ENCODE peak calls at places on chromosomes 3 and 15, in five cellular contexts. One of them, this sample, is unnamed.

GRCh38 chr3:66469220-66469640 is 31.6 kb downstream of the LRIG1 start:
- DNase-seq in AG09309: no peak
- DNase-seq in astrocyte of the spinal cord: no peak
- DNase-seq in right atrium auricular region: no peak
- DNase-seq in adrenal gland: no peak
- DNase-seq in this sample: no peak

GRCh38 chr15:96217983-96218382 is 112.5 kb upstream of the NR2F2 start:
- DNase-seq in right atrium auricular region: no peak
- DNase-seq in adrenal gland: no peak
- DNase-seq in AG09309: no peak
- DNase-seq in astrocyte of the spinal cord: no peak
- DNase-seq in this sample: no peak

GRCh38 chr3:143574933-143575332 is 273.3 kb downstream of the SLC9A9 start:
- DNase-seq in AG09309: no peak
- DNase-seq in adrenal gland: no peak
- DNase-seq in astrocyte of the spinal cord: no peak
- DNase-seq in right atrium auricular region: no peak
- DNase-seq in this sample: no peak

GRCh38 chr3:45923755-45924154 is 19.5 kb upstream of the CXCR6 start:
- DNase-seq in right atrium auricular region: no peak
- DNase-seq in astrocyte of the spinal cord: peak
- DNase-seq in adrenal gland: no peak
- DNase-seq in AG09309: no peak
- DNase-seq in this sample: no peak

GRCh38 chr3:50090985-50091384 is 2.3 kb downstream of the RBM5 start:
- DNase-seq in right atrium auricular region: no peak
- DNase-seq in adrenal gland: no peak
- DNase-seq in astrocyte of the spinal cord: no peak
- DNase-seq in AG09309: no peak
- DNase-seq in this sample: no peak

GRCh38 chr3:131174752-131175151 is 148.1 kb downstream of the NEK11 start:
- DNase-seq in adrenal gland: no peak
- DNase-seq in right atrium auricular region: no peak
- DNase-seq in AG09309: no peak
- DNase-seq in astrocyte of the spinal cord: peak
- DNase-seq in this sample: no peak

GRCh38 chr3:42063886-42064285 is 27.3 kb upstream of the TRAK1 start:
- DNase-seq in adrenal gland: no peak
- DNase-seq in right atrium auricular region: no peak
- DNase-seq in astrocyte of the spinal cord: peak
- DNase-seq in AG09309: peak
- DNase-seq in this sample: no peak

GRCh38 chr15:57375827-57376694 is at the start of gene CGNL1:
- DNase-seq in right atrium auricular region: no peak
- DNase-seq in AG09309: no peak
- DNase-seq in astrocyte of the spinal cord: no peak
- DNase-seq in adrenal gland: no peak
- DNase-seq in this sample: peak

GRCh38 chr3:45688194-45688881 is 858 bp upstream of the SACM1L start:
- DNase-seq in astrocyte of the spinal cord: no peak
- DNase-seq in right atrium auricular region: no peak
- DNase-seq in adrenal gland: peak
- DNase-seq in AG09309: no peak
- DNase-seq in this sample: no peak

GRCh38 chr3:195250473-195251251 is 20.3 kb downstream of the XXYLT1 start:
- DNase-seq in adrenal gland: peak
- DNase-seq in AG09309: no peak
- DNase-seq in right atrium auricular region: peak
- DNase-seq in astrocyte of the spinal cord: peak
- DNase-seq in this sample: no peak

GRCh38 chr3:108124337-108125150 is 33.7 kb upstream of the CD47 start:
- DNase-seq in astrocyte of the spinal cord: no peak
- DNase-seq in adrenal gland: no peak
- DNase-seq in right atrium auricular region: no peak
- DNase-seq in AG09309: no peak
- DNase-seq in this sample: no peak

GRCh38 chr3:45187597-45188210 is 38.4 kb downstream of the TMEM158 start:
- DNase-seq in astrocyte of the spinal cord: no peak
- DNase-seq in AG09309: no peak
- DNase-seq in adrenal gland: no peak
- DNase-seq in right atrium auricular region: no peak
- DNase-seq in this sample: no peak

GRCh38 chr3:149224736-149225594 is 3.3 kb upstream of the CP start:
- DNase-seq in adrenal gland: peak
- DNase-seq in astrocyte of the spinal cord: peak
- DNase-seq in right atrium auricular region: no peak
- DNase-seq in AG09309: peak
- DNase-seq in this sample: no peak

GRCh38 chr3:46845860-46846623 is 17.2 kb downstream of the MYL3 start:
- DNase-seq in right atrium auricular region: peak
- DNase-seq in adrenal gland: peak
- DNase-seq in AG09309: no peak
- DNase-seq in astrocyte of the spinal cord: peak
- DNase-seq in this sample: peak

GRCh38 chr3:165196577-165197561 is 685 bp upstream of the SLITRK3 start:
- DNase-seq in AG09309: no peak
- DNase-seq in adrenal gland: no peak
- DNase-seq in right atrium auricular region: no peak
- DNase-seq in astrocyte of the spinal cord: no peak
- DNase-seq in this sample: peak

GRCh38 chr3:193030276-193030675 is 112.6 kb upstream of the MB21D2 start:
- DNase-seq in AG09309: no peak
- DNase-seq in astrocyte of the spinal cord: peak
- DNase-seq in right atrium auricular region: no peak
- DNase-seq in adrenal gland: no peak
- DNase-seq in this sample: no peak

GRCh38 chr3:41329881-41330280 is 130.6 kb downstream of the CTNNB1 start:
- DNase-seq in right atrium auricular region: no peak
- DNase-seq in AG09309: no peak
- DNase-seq in astrocyte of the spinal cord: no peak
- DNase-seq in adrenal gland: no peak
- DNase-seq in this sample: no peak

GRCh38 chr3:86830566-86830965 is 160.4 kb downstream of the VGLL3 start:
- DNase-seq in astrocyte of the spinal cord: peak
- DNase-seq in adrenal gland: no peak
- DNase-seq in right atrium auricular region: no peak
- DNase-seq in AG09309: peak
- DNase-seq in this sample: no peak

GRCh38 chr3:59425371-59425770 is 375.5 kb upstream of the CFAP20DC start:
- DNase-seq in AG09309: peak
- DNase-seq in astrocyte of the spinal cord: peak
- DNase-seq in adrenal gland: no peak
- DNase-seq in right atrium auricular region: no peak
- DNase-seq in this sample: no peak

DNA sequence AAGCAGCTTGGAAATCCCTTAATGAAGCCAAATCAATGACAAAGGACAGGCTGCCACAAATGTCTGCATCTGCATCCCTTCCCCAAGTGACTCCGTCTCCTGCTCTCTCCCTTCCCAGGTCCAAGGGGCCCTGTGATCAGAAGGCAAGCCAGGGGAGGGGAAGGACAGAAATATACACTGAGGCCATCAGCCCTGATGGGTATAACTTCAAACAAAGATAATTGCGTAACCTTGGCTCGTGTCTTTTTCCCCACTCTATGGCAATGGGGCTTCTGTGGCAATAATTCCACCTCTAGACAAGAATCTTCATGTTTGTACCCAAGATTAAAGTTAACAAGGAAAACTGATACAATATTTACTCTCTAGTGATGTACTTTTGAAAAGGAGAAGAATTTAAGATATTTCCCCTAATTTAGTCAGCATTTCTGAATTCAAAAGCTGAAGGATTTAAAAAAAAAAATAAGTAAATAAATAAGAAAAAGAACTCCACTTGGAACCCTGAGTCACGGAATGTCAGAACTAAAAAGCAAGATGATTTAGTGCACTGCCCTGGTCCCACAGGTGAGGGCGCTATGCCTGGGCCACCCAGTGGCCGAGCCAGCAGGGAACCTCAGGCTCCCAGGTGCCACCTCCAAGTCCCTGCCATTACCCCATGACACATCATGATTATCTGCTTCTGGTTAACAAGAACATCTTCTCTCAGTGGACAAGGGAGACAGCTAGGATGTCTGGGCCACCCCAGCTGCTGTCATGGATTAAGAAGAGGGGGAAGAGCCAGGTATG is 154.5 kb downstream of the STT3B start:
- DNase-seq in right atrium auricular region: no peak
- DNase-seq in astrocyte of the spinal cord: no peak
- DNase-seq in adrenal gland: no peak
- DNase-seq in AG09309: no peak
- DNase-seq in this sample: no peak
- TF ChIP-seq CTCF in right atrium auricular region: no peak
- TF ChIP-seq CTCF in astrocyte of the spinal cord: no peak
- TF ChIP-seq CTCF in adrenal gland: no peak
- TF ChIP-seq CTCF in AG09309: no peak
- TF ChIP-seq CTCF in this sample: no peak

DNA sequence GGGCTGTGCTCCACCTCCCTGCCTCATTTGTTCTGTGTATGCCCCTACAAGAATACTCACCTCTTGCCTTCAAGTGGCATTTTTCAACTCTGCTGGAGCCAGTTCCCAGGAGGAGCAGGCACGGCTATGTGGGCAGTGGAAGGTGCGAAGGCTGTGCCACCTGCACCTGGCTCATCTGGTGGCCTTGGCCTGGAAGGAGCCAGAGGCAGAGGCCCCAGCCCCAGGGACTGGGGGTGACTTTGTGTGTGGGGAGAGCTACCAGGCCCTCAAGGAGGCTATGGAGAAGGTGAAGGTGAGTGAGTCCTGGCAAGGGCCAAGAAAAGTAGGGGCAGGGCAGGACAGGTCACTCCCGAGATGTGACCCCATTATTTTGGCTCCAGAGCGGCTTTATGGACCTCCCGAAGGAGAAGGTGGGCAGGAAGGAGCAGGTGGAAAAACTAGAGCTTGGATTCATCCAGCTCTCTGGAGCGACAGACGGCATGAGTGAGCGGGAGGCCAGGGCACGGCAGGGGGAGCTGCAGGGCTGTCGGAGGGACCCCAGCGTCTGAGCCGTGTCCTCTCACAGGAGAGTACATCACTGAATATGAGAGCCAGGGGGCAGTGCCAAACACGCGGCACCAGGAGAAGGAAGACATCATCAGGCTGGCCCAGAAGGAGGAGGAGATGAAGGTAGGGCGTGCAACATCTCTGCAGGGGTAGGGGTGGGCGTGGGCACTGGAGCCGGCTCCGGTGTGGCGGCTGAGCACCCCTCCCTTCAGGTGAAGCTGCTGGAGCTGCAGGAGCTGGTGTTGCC is 57.3 kb upstream of the UBE2Q2 start:
- DNase-seq in astrocyte of the spinal cord: no peak
- DNase-seq in right atrium auricular region: no peak
- DNase-seq in adrenal gland: peak
- DNase-seq in AG09309: no peak
- DNase-seq in this sample: no peak
- TF ChIP-seq CTCF in astrocyte of the spinal cord: peak
- TF ChIP-seq CTCF in right atrium auricular region: peak
- TF ChIP-seq CTCF in adrenal gland: no peak
- TF ChIP-seq CTCF in AG09309: no peak
- TF ChIP-seq CTCF in this sample: no peak

GRCh38 chr15:87672309-87672897 is 584.1 kb downstream of the NTRK3 start:
- DNase-seq in adrenal gland: peak
- DNase-seq in right atrium auricular region: no peak
- DNase-seq in astrocyte of the spinal cord: peak
- DNase-seq in AG09309: no peak
- DNase-seq in this sample: no peak
- TF ChIP-seq CTCF in adrenal gland: peak
- TF ChIP-seq CTCF in right atrium auricular region: peak
- TF ChIP-seq CTCF in astrocyte of the spinal cord: peak
- TF ChIP-seq CTCF in AG09309: peak
- TF ChIP-seq CTCF in this sample: peak

GRCh38 chr3:127405791-127406190 is 117.9 kb upstream of the PRR20G start:
- DNase-seq in astrocyte of the spinal cord: no peak
- DNase-seq in AG09309: no peak
- DNase-seq in right atrium auricular region: no peak
- DNase-seq in adrenal gland: peak
- DNase-seq in this sample: no peak

GRCh38 chr3:127407026-127407939 is 119.4 kb upstream of the PRR20G start:
- DNase-seq in right atrium auricular region: no peak
- DNase-seq in adrenal gland: peak
- DNase-seq in astrocyte of the spinal cord: no peak
- DNase-seq in AG09309: no peak
- DNase-seq in this sample: peak

GRCh38 chr3:127408022-127408683 is 120.3 kb upstream of the PRR20G start:
- DNase-seq in adrenal gland: peak
- DNase-seq in right atrium auricular region: no peak
- DNase-seq in astrocyte of the spinal cord: no peak
- DNase-seq in AG09309: no peak
- DNase-seq in this sample: no peak

GRCh38 chr3:127404614-127405598 is 117.1 kb upstream of the PRR20G start:
- DNase-seq in AG09309: no peak
- DNase-seq in adrenal gland: peak
- DNase-seq in astrocyte of the spinal cord: no peak
- DNase-seq in right atrium auricular region: no peak
- DNase-seq in this sample: no peak

GRCh38 chr3:127406309-127407025 is 118.6 kb upstream of the PRR20G start:
- DNase-seq in adrenal gland: peak
- DNase-seq in AG09309: no peak
- DNase-seq in right atrium auricular region: no peak
- DNase-seq in astrocyte of the spinal cord: no peak
- DNase-seq in this sample: no peak
- TF ChIP-seq CTCF in adrenal gland: peak
- TF ChIP-seq CTCF in AG09309: peak
- TF ChIP-seq CTCF in right atrium auricular region: no peak
- TF ChIP-seq CTCF in astrocyte of the spinal cord: no peak
- TF ChIP-seq CTCF in this sample: no peak

GRCh38 chr3:16828815-16829214 is 55.9 kb upstream of the PLCL2 start:
- DNase-seq in AG09309: peak
- DNase-seq in astrocyte of the spinal cord: peak
- DNase-seq in adrenal gland: peak
- DNase-seq in right atrium auricular region: no peak
- DNase-seq in this sample: no peak
- TF ChIP-seq CTCF in AG09309: peak
- TF ChIP-seq CTCF in astrocyte of the spinal cord: peak
- TF ChIP-seq CTCF in adrenal gland: peak
- TF ChIP-seq CTCF in right atrium auricular region: peak
- TF ChIP-seq CTCF in this sample: peak

DNA sequence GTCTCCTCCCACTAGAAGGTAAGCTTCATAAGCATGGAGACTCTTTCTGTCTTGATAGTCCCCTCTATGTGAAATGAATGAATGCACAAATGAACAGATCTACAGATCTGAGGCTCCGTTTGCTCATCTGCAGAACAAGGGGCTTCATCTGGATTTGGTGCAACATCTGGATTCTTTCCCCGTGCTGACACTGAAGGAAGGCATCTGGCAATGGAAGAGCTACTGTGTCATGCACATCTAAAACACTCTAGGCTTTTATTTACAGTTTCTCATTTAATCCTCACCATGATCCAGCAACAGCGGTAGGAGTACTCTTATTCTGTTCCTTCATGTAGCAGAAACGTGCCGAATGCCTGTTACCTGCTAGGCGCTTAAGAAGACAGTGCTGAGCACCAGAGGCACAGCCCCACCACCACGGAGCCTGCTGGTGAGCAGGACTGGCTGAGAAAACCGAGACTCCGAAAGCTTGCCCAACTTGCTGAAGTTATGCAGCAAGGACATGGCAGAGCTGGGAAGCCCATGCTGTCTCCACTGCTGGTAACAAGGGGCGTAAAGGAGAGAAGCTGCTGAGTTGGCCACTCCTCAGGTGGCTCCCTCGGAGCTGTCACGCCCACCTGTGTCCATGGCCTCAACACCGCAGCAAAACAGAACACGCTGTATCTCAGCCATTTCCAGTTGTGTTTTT is 31.1 kb downstream of the LSM3 start:
- DNase-seq in right atrium auricular region: no peak
- DNase-seq in adrenal gland: no peak
- DNase-seq in astrocyte of the spinal cord: no peak
- DNase-seq in AG09309: no peak
- DNase-seq in this sample: no peak
- TF ChIP-seq CTCF in right atrium auricular region: no peak
- TF ChIP-seq CTCF in adrenal gland: no peak
- TF ChIP-seq CTCF in astrocyte of the spinal cord: no peak
- TF ChIP-seq CTCF in AG09309: no peak
- TF ChIP-seq CTCF in this sample: no peak

GRCh38 chr15:26631894-26632293 is 141.0 kb downstream of the GABRB3 start:
- DNase-seq in adrenal gland: no peak
- DNase-seq in astrocyte of the spinal cord: no peak
- DNase-seq in AG09309: no peak
- DNase-seq in right atrium auricular region: no peak
- DNase-seq in this sample: no peak
- TF ChIP-seq CTCF in adrenal gland: no peak
- TF ChIP-seq CTCF in astrocyte of the spinal cord: no peak
- TF ChIP-seq CTCF in AG09309: no peak
- TF ChIP-seq CTCF in right atrium auricular region: no peak
- TF ChIP-seq CTCF in this sample: no peak

This sample was measured in kidney.